ENCODE peak calls at places on chromosomes 3 and 15, in eight cellular contexts. One of them, this sample, is unnamed.

GRCh38 chr3:15165061-15165460 is 41.0 kb upstream of the CAPN7 start:
- DNase-seq in left lung: no peak
- DNase-seq in RWPE1: no peak
- DNase-seq in T-helper 9 cell: no peak
- DNase-seq in stimulated activated CD4-positive, alpha-beta T cell treated with anti-CD3 and anti-CD28 coated beads, Interleukin-2, amount 100 ng/mL, for 24 hours: no peak
- DNase-seq in activated naive CD4-positive, alpha-beta T cell treated with anti-CD3 and anti-CD28 coated beads for 36 hours: no peak
- DNase-seq in NCI-H1694: no peak
- DNase-seq in GM23248: no peak
- DNase-seq in this sample: no peak

GRCh38 chr15:80173022-80173759 is 20.4 kb downstream of the FAH start:
- DNase-seq in stimulated activated CD4-positive, alpha-beta T cell treated with anti-CD3 and anti-CD28 coated beads, Interleukin-2, amount 100 ng/mL, for 24 hours: peak; percentile 77
- DNase-seq in NCI-H1694: peak; percentile 31
- DNase-seq in GM23248: peak; percentile 65
- DNase-seq in RWPE1: peak; percentile 61
- DNase-seq in left lung: peak; percentile 84
- DNase-seq in T-helper 9 cell: peak; percentile 48
- DNase-seq in activated naive CD4-positive, alpha-beta T cell treated with anti-CD3 and anti-CD28 coated beads for 36 hours: peak; percentile 89
- DNase-seq in this sample: peak; percentile 63

GRCh38 chr3:10306156-10306555 is 13.4 kb upstream of the GHRL start:
- DNase-seq in activated naive CD4-positive, alpha-beta T cell treated with anti-CD3 and anti-CD28 coated beads for 36 hours: no peak
- DNase-seq in T-helper 9 cell: no peak
- DNase-seq in stimulated activated CD4-positive, alpha-beta T cell treated with anti-CD3 and anti-CD28 coated beads, Interleukin-2, amount 100 ng/mL, for 24 hours: no peak
- DNase-seq in NCI-H1694: no peak
- DNase-seq in RWPE1: no peak
- DNase-seq in GM23248: no peak
- DNase-seq in left lung: no peak
- DNase-seq in this sample: no peak

GRCh38 chr3:66938338-66938963 is 59.7 kb upstream of the KBTBD8 start:
- DNase-seq in activated naive CD4-positive, alpha-beta T cell treated with anti-CD3 and anti-CD28 coated beads for 36 hours: peak; percentile 48
- DNase-seq in NCI-H1694: peak; percentile 1
- DNase-seq in left lung: no peak
- DNase-seq in RWPE1: peak; percentile 5
- DNase-seq in GM23248: peak; percentile 75
- DNase-seq in stimulated activated CD4-positive, alpha-beta T cell treated with anti-CD3 and anti-CD28 coated beads, Interleukin-2, amount 100 ng/mL, for 24 hours: no peak
- DNase-seq in T-helper 9 cell: no peak
- DNase-seq in this sample: no peak

GRCh38 chr3:139533781-139534443 is 5.6 kb downstream of the RBP1 start:
- DNase-seq in NCI-H1694: peak; percentile 29
- DNase-seq in RWPE1: peak; percentile 41
- DNase-seq in activated naive CD4-positive, alpha-beta T cell treated with anti-CD3 and anti-CD28 coated beads for 36 hours: no peak
- DNase-seq in GM23248: peak; percentile 13
- DNase-seq in T-helper 9 cell: no peak
- DNase-seq in left lung: peak; percentile 54
- DNase-seq in stimulated activated CD4-positive, alpha-beta T cell treated with anti-CD3 and anti-CD28 coated beads, Interleukin-2, amount 100 ng/mL, for 24 hours: no peak
- DNase-seq in this sample: peak; percentile 59

GRCh38 chr3:180036678-180037455 is at the start of gene PEX5L:
- DNase-seq in NCI-H1694: peak; percentile 45
- DNase-seq in activated naive CD4-positive, alpha-beta T cell treated with anti-CD3 and anti-CD28 coated beads for 36 hours: peak; percentile 45
- DNase-seq in stimulated activated CD4-positive, alpha-beta T cell treated with anti-CD3 and anti-CD28 coated beads, Interleukin-2, amount 100 ng/mL, for 24 hours: peak; percentile 50
- DNase-seq in T-helper 9 cell: no peak
- DNase-seq in GM23248: peak; percentile 66
- DNase-seq in RWPE1: peak; percentile 41
- DNase-seq in left lung: peak; percentile 85
- DNase-seq in this sample: peak; percentile 74

GRCh38 chr15:73560501-73561117 is 72.6 kb downstream of the NPTN start:
- DNase-seq in activated naive CD4-positive, alpha-beta T cell treated with anti-CD3 and anti-CD28 coated beads for 36 hours: peak; percentile 21
- DNase-seq in T-helper 9 cell: no peak
- DNase-seq in stimulated activated CD4-positive, alpha-beta T cell treated with anti-CD3 and anti-CD28 coated beads, Interleukin-2, amount 100 ng/mL, for 24 hours: no peak
- DNase-seq in RWPE1: peak; percentile 41
- DNase-seq in left lung: no peak
- DNase-seq in NCI-H1694: peak; percentile 78
- DNase-seq in GM23248: peak; percentile 76
- DNase-seq in this sample: no peak

GRCh38 chr3:134353831-134354611 is 20.2 kb downstream of the AMOTL2 start:
- DNase-seq in NCI-H1694: no peak
- DNase-seq in RWPE1: no peak
- DNase-seq in activated naive CD4-positive, alpha-beta T cell treated with anti-CD3 and anti-CD28 coated beads for 36 hours: no peak
- DNase-seq in T-helper 9 cell: no peak
- DNase-seq in left lung: no peak
- DNase-seq in stimulated activated CD4-positive, alpha-beta T cell treated with anti-CD3 and anti-CD28 coated beads, Interleukin-2, amount 100 ng/mL, for 24 hours: no peak
- DNase-seq in GM23248: peak; percentile 52
- DNase-seq in this sample: peak; percentile 88

GRCh38 chr15:89197503-89197971 is 23.8 kb downstream of the RLBP1 start:
- DNase-seq in GM23248: no peak
- DNase-seq in left lung: no peak
- DNase-seq in RWPE1: peak; percentile 82
- DNase-seq in NCI-H1694: no peak
- DNase-seq in activated naive CD4-positive, alpha-beta T cell treated with anti-CD3 and anti-CD28 coated beads for 36 hours: peak; percentile 51
- DNase-seq in stimulated activated CD4-positive, alpha-beta T cell treated with anti-CD3 and anti-CD28 coated beads, Interleukin-2, amount 100 ng/mL, for 24 hours: no peak
- DNase-seq in T-helper 9 cell: no peak
- DNase-seq in this sample: peak; percentile 70

GRCh38 chr3:172592898-172593669 is 69.9 kb upstream of the TNFSF10 start:
- DNase-seq in stimulated activated CD4-positive, alpha-beta T cell treated with anti-CD3 and anti-CD28 coated beads, Interleukin-2, amount 100 ng/mL, for 24 hours: peak; percentile 22
- DNase-seq in T-helper 9 cell: no peak
- DNase-seq in left lung: no peak
- DNase-seq in NCI-H1694: no peak
- DNase-seq in RWPE1: no peak
- DNase-seq in GM23248: no peak
- DNase-seq in activated naive CD4-positive, alpha-beta T cell treated with anti-CD3 and anti-CD28 coated beads for 36 hours: peak; percentile 54
- DNase-seq in this sample: no peak

This sample was measured in pancreas.